ENCODE peak calls at places on chromosomes 3 and 15, in nine cellular contexts. I is cardiac muscle cell, J is upper lobe of left lung, V is psoas muscle, W is kidney, O is mucosa of descending colon, S is lower lobe of right lung, R is IMR-90, L is tibial nerve. X is an unnamed sample. For H3K9me3, the result is how much of the 10 kb centered on the place peaks cover.

GRCh38 chr3:171320721-171321120 is 139.5 kb downstream of the TNIK start:
- DNase-seq in W (no peak), R (peak), V (no peak), O (no peak), S (no peak), I (peak), J (no peak), L (no peak), X (no peak)

GRCh38 chr3:51940648-51941421 is 869 bp downstream of the RRP9 start:
- DNase-seq in S (no peak), J (no peak), L (no peak), O (no peak), I (no peak), W (peak), V (no peak), R (no peak), X (no peak)

GRCh38 chr3:115792206-115792955 is 169.1 kb downstream of the GAP43 start:
- DNase-seq in J (no peak), I (no peak), S (no peak), W (no peak), O (no peak), L (no peak), R (peak), V (no peak), X (peak)

GRCh38 chr15:43794269-43795037 is 2.3 kb downstream of the SERF2 start:
- DNase-seq in V (peak), L (no peak), W (no peak), O (no peak), R (peak), J (no peak), I (peak), S (no peak), X (no peak)

GRCh38 chr15:56957812-56958406 is 39.5 kb downstream of the TCF12 start:
- DNase-seq in V (no peak), I (peak), W (no peak), R (no peak), J (no peak), L (no peak), S (no peak), O (no peak), X (no peak)

GRCh38 chr15:65067645-65068416 is at the start of gene RASL12:
- DNase-seq in V (no peak), J (peak), I (peak), L (no peak), O (no peak), S (peak), R (no peak), W (no peak), X (no peak)

GRCh38 chr15:58627706-58628105 is 121.8 kb downstream of the ADAM10 start:
- DNase-seq in V (no peak), S (no peak), J (no peak), L (no peak), O (no peak), I (no peak), R (no peak), W (no peak), X (no peak)

GRCh38 chr3:15476378-15476777 is 45.1 kb downstream of the COLQ start:
- DNase-seq in I (no peak), V (no peak), L (no peak), S (no peak), J (no peak), R (peak), O (no peak), W (no peak), X (no peak)

GRCh38 chr3:160100610-160101009 is 112.0 kb downstream of the IL12A start:
- DNase-seq in S (no peak), I (no peak), L (no peak), W (no peak), O (no peak), R (no peak), J (peak), V (no peak), X (no peak)

GRCh38 chr3:192054881-192055280 is 593.9 kb downstream of the PYDC2 start:
- DNase-seq in W (no peak), R (no peak), V (no peak), L (no peak), J (no peak), I (no peak), S (no peak), O (no peak), X (no peak)

GRCh38 chr15:25368855-25369254 is 70.0 kb downstream of the UBE3A start:
- DNase-seq in S (no peak), I (no peak), W (no peak), J (no peak), O (no peak), R (peak), V (no peak), L (no peak), X (no peak)

GRCh38 chr3:53815651-53816050 is 30.6 kb downstream of the CHDH start:
- DNase-seq in S (no peak), O (no peak), I (no peak), V (no peak), W (no peak), J (no peak), R (no peak), L (no peak), X (no peak)

GRCh38 chr3:167008765-167009164 is 371.3 kb downstream of the ZBBX start:
- DNase-seq in R (no peak), W (no peak), J (no peak), S (no peak), O (no peak), L (no peak), I (no peak), V (no peak), X (no peak)

DNA sequence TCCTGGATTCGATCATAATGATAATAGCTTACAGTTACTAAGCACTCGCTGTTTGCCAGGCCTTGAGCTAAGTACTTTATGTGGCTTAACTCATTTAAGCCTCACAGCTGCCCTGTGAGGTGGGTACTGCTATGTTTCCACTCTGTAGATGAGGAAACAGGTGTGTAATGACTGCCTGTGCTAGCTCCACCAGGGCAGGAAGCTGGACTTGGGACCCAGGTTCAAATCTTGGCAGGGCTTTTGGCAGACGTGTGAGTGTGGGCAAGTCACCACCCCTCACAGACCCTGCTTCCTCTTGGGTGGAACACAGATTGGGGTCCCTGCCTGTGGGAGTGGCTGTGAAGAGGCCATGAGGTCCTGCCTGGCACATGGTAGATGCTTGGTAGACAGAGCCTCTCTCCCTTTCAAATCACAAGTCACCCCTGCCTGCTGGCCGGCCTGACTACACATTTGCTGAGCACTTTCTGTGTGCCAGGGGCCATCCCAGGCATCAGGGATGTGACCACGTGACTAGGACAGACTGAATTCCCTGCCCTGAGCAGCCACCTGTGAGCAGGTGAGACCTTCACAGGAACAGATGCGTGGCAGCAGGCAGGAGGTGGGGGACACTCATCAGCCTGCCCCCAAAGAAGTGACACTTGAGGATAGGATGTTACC is 3.7 kb downstream of the EFCC1 start:
- DNase-seq in O (no peak), R (no peak), J (no peak), I (no peak), L (no peak), V (no peak), S (no peak), W (no peak), X (no peak)
- TF ChIP-seq CTCF in O (no peak), R (no peak), J (no peak), I (no peak), L (no peak), V (no peak), S (no peak), W (no peak), X (no peak)

GRCh38 chr3:93934366-93935046 is 39.2 kb downstream of the PROS1 start:
- DNase-seq in W (no peak), I (no peak), L (no peak), S (no peak), J (no peak), V (no peak), R (no peak), O (no peak), X (no peak)

GRCh38 chr3:93931597-93932229 is 42.0 kb downstream of the PROS1 start:
- DNase-seq in J (no peak), O (no peak), S (no peak), L (no peak), I (no peak), R (no peak), W (no peak), V (no peak), X (no peak)

GRCh38 chr3:93936549-93936948 is 37.1 kb downstream of the PROS1 start:
- DNase-seq in W (no peak), I (no peak), S (no peak), J (no peak), R (no peak), L (no peak), V (no peak), O (no peak), X (no peak)
- H3K9me3 ChIP-seq in W (under half), I (under half), S (under half), J (under half), R (under half), L (under half), V (under half), O (under half), X (under half)

GRCh38 chr3:56987238-56987932 is 73.1 kb upstream of the SPATA12 start:
- DNase-seq in O (no peak), L (no peak), R (no peak), J (no peak), I (peak), S (no peak), V (no peak), W (no peak), X (no peak)
- TF ChIP-seq CTCF in O (no peak), L (no peak), R (peak), J (no peak), I (peak), S (peak), V (no peak), W (no peak), X (no peak)

DNA sequence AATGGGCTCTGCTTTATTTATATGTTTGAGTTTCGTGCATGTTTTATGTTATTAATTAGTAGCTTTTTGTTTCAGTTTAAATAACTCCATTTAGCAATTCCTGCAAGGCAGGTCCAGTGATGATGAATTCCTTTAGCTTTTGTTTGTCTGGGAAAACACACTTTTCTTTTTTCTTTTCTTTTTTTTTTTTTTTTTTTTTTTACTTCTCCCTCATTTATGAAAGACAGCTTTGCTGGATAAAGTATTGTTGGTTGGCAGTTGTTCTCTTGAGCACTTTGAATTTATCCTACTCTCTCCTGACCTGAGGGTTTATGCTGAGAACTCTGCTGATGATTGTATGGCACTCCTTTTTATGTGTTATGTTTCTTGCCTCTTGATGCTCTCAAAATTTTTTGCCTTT is 35.7 kb downstream of the TMEM39A start:
- DNase-seq in W (no peak), I (no peak), V (no peak), R (no peak), L (no peak), O (no peak), S (no peak), J (no peak), X (no peak)
- H3K9me3 ChIP-seq in W (under half), I (under half), V (half or more), R (under half), L (under half), O (half or more), S (under half), J (under half), X (half or more)

DNA sequence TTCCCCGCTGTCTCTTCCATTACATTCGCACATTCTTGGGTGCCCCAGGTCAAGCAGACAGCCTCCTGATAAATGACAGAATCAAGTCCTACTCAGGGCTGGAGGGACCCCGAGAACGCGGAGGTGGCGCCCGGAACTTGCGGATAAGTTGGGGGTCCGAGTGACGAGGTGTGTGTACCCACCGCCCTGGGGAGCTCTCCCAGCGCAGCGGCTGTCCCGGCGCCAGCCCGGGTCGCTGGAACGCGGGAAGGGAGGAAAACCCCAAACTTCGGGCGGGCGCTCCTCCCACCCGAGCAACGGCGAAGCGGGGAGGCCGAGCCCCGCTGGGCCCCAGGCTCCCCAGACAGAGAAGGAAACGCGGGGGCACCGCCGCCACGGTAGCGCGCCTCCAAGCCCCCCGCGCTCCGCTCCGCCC is 550 bp downstream of the CLN6 start:
- DNase-seq in W (no peak), L (no peak), I (no peak), R (peak), V (no peak), S (peak), J (no peak), O (no peak), X (no peak)
- TF ChIP-seq CTCF in W (no peak), L (no peak), I (no peak), R (no peak), V (no peak), S (no peak), J (no peak), O (no peak), X (no peak)

DNA sequence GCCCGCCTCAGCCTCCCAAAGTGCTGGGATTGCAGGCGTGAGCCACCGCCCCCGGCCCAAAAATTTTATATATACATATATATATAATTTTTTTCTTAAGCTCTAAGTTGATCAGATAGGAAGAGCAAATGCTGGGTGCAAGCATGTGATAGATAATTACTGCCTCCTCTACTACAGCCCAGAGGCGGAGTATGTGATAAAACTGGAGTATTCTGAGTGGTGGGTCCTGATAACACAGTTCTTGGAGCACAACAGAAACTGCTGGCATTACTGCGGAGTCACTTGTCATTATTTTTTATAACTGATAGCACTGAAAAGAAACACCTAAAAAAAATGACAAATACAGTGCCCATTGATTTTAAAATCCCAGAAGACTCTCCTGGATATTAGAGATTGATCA is 41.1 kb upstream of the STT3B start:
- DNase-seq in L (no peak), I (no peak), O (no peak), V (no peak), W (no peak), J (peak), S (no peak), R (no peak), X (no peak)
- H3K9me3 ChIP-seq in L (under half), I (under half), O (under half), V (under half), W (under half), J (under half), S (under half), R (under half), X (under half)

GRCh38 chr3:177917234-177917861 is 618.9 kb upstream of the KCNMB2 start:
- DNase-seq in S (no peak), L (no peak), J (peak), V (no peak), O (no peak), W (no peak), R (no peak), I (no peak), X (no peak)
- TF ChIP-seq CTCF in S (no peak), L (no peak), J (no peak), V (no peak), O (no peak), W (no peak), R (no peak), I (no peak), X (no peak)